ENCODE peak calls at places on chromosomes 2 and 18, in five cellular contexts. One of them, this sample, is unnamed.
A peak's percentile ranks its signal among the peaks of the same experiment; 100 is the strongest.

GRCh38 chr18:48292787-48293409 is 116.3 kb downstream of the ZBTB7C start:
- DNase-seq in cardiac muscle cell: no peak
- DNase-seq in GM23338: no peak
- DNase-seq in thyroid gland: no peak
- DNase-seq in CD8-positive, alpha-beta T cell: no peak
- DNase-seq in this sample: no peak

GRCh38 chr2:74862268-74862964 is 28.5 kb downstream of the HK2 start:
- DNase-seq in cardiac muscle cell: no peak
- DNase-seq in GM23338: no peak
- DNase-seq in thyroid gland: no peak
- DNase-seq in CD8-positive, alpha-beta T cell: no peak
- DNase-seq in this sample: peak; percentile 37

GRCh38 chr2:143890799-143891198 is 629.1 kb downstream of the ZEB2 start:
- DNase-seq in cardiac muscle cell: no peak
- DNase-seq in GM23338: peak; percentile 60
- DNase-seq in thyroid gland: no peak
- DNase-seq in CD8-positive, alpha-beta T cell: no peak
- DNase-seq in this sample: no peak

GRCh38 chr2:133255363-133255762 is 312.9 kb downstream of the NCKAP5 start:
- DNase-seq in cardiac muscle cell: no peak
- DNase-seq in GM23338: no peak
- DNase-seq in thyroid gland: no peak
- DNase-seq in CD8-positive, alpha-beta T cell: no peak
- DNase-seq in this sample: no peak

GRCh38 chr2:65429799-65430514 is 2.4 kb downstream of the SPRED2 start:
- DNase-seq in cardiac muscle cell: no peak
- DNase-seq in GM23338: peak; percentile 39
- DNase-seq in thyroid gland: peak; percentile 64
- DNase-seq in CD8-positive, alpha-beta T cell: no peak
- DNase-seq in this sample: no peak

GRCh38 chr2:147740211-147740927 is 104.5 kb upstream of the ACVR2A start:
- DNase-seq in cardiac muscle cell: no peak
- DNase-seq in GM23338: no peak
- DNase-seq in thyroid gland: no peak
- DNase-seq in CD8-positive, alpha-beta T cell: no peak
- DNase-seq in this sample: no peak

GRCh38 chr2:189394525-189394924 is 46.7 kb upstream of the WDR75 start:
- DNase-seq in cardiac muscle cell: no peak
- DNase-seq in GM23338: no peak
- DNase-seq in thyroid gland: no peak
- DNase-seq in CD8-positive, alpha-beta T cell: no peak
- DNase-seq in this sample: no peak

GRCh38 chr2:127386246-127386645 is 1.5 kb downstream of the MAP3K2 start:
- DNase-seq in cardiac muscle cell: peak; percentile 27
- DNase-seq in GM23338: no peak
- DNase-seq in thyroid gland: no peak
- DNase-seq in CD8-positive, alpha-beta T cell: no peak
- DNase-seq in this sample: no peak

GRCh38 chr2:202043473-202043872 is 9.8 kb downstream of the FZD7 start:
- DNase-seq in cardiac muscle cell: no peak
- DNase-seq in GM23338: no peak
- DNase-seq in thyroid gland: no peak
- DNase-seq in CD8-positive, alpha-beta T cell: no peak
- DNase-seq in this sample: no peak

GRCh38 chr2:172438064-172438421 is 10.7 kb downstream of the ITGA6 start:
- DNase-seq in cardiac muscle cell: no peak
- DNase-seq in GM23338: no peak
- DNase-seq in thyroid gland: no peak
- DNase-seq in CD8-positive, alpha-beta T cell: no peak
- DNase-seq in this sample: no peak

GRCh38 chr2:94947097-94948016 is 76.1 kb downstream of the TEKT4 start:
- DNase-seq in cardiac muscle cell: no peak
- DNase-seq in GM23338: no peak
- DNase-seq in thyroid gland: no peak
- DNase-seq in CD8-positive, alpha-beta T cell: no peak
- DNase-seq in this sample: no peak

GRCh38 chr2:98903064-98903355 is 33.0 kb downstream of the CRACDL start:
- DNase-seq in cardiac muscle cell: no peak
- DNase-seq in GM23338: no peak
- DNase-seq in thyroid gland: no peak
- DNase-seq in CD8-positive, alpha-beta T cell: no peak
- DNase-seq in this sample: no peak

GRCh38 chr2:8371653-8372052 is 310.2 kb upstream of the ID2 start:
- DNase-seq in cardiac muscle cell: no peak
- DNase-seq in GM23338: no peak
- DNase-seq in thyroid gland: no peak
- DNase-seq in CD8-positive, alpha-beta T cell: no peak
- DNase-seq in this sample: no peak

GRCh38 chr2:195706161-195706900 is 49.3 kb downstream of the SLC39A10 start:
- DNase-seq in cardiac muscle cell: peak; percentile 48
- DNase-seq in GM23338: peak; percentile 70
- DNase-seq in thyroid gland: no peak
- DNase-seq in CD8-positive, alpha-beta T cell: no peak
- DNase-seq in this sample: no peak

GRCh38 chr18:49456794-49457193 is 3.7 kb downstream of the DYM start:
- DNase-seq in cardiac muscle cell: peak; percentile 62
- DNase-seq in GM23338: no peak
- DNase-seq in thyroid gland: no peak
- DNase-seq in CD8-positive, alpha-beta T cell: no peak
- DNase-seq in this sample: no peak

DNA sequence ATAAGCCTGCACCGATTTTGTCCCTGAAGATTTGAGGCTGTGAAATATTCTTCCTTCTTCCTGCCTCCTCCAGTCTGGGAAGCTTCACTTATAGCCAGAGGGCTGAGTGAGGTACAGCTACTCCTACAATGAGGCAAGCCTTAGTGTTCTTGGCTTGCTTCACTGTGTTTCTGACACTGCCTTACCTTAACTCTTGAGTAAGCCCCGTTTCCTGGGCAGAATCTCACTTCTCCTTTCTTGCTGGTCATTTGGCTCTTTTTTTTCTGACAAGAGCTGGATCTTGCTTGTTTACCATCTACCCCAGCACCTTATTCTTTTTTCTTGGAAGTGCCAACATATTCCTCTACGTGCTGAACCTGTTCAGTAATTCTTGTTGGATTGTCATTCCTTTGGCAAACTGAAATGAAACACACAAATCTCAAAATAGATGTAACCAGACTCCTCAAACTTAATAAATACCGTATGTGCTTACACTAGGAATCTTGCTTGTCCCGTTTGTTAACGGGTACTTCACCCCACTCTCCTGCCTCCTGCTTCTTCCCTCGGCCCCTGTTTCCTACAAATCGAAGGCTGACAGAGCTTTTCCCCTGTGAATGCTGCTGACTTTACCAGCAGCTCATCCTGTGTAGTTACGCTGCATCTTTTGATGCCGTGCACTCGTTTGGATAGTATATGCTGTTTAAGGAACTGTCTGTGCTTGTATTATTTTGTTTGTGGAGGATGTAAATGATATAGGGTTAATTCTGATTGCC is 132.1 kb downstream of the FMNL2 start:
- DNase-seq in cardiac muscle cell: peak; percentile 67
- DNase-seq in GM23338: no peak
- DNase-seq in thyroid gland: peak; percentile 27
- DNase-seq in CD8-positive, alpha-beta T cell: no peak
- DNase-seq in this sample: no peak
- H3K4me3 ChIP-seq in cardiac muscle cell: no peak overlapping the region
- H3K4me3 ChIP-seq in GM23338: no peak overlapping the region
- H3K4me3 ChIP-seq in thyroid gland: no peak overlapping the region
- H3K4me3 ChIP-seq in CD8-positive, alpha-beta T cell: no peak overlapping the region
- H3K4me3 ChIP-seq in this sample: no peak overlapping the region

DNA sequence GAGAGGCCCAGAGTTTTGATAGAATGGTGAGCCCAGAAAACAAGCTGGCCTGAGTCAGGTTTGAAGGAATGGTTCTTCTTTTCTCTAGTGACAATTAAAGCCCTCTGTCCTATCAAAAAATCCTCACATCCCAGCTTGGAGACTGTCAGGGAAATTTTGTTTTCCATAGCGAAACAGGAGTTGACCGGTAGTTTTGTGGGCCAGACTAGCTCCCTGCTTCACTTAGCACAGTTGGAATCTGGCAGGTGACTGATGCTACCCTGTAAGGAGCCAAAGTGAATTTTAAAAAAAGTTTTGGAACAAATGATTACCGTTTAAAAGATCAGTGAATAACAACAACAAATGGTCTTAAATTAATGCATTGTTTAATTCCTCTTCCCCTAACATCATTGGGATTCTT is 6.7 kb downstream of the NAB1 start:
- DNase-seq in cardiac muscle cell: no peak
- DNase-seq in GM23338: no peak
- DNase-seq in thyroid gland: no peak
- DNase-seq in CD8-positive, alpha-beta T cell: no peak
- DNase-seq in this sample: no peak
- H3K4me1 ChIP-seq in cardiac muscle cell: peaks cover 10% of the 10 kb centered on the region
- H3K4me1 ChIP-seq in GM23338: peaks cover 27% of the 10 kb centered on the region
- H3K4me1 ChIP-seq in thyroid gland: peaks cover 4% of the 10 kb centered on the region
- H3K4me1 ChIP-seq in CD8-positive, alpha-beta T cell: peaks cover 21% of the 10 kb centered on the region
- H3K4me1 ChIP-seq in this sample: peaks cover 11% of the 10 kb centered on the region

GRCh38 chr18:32891797-32892196 is 119.0 kb upstream of the KLHL14 start:
- DNase-seq in cardiac muscle cell: no peak
- DNase-seq in GM23338: no peak
- DNase-seq in thyroid gland: no peak
- DNase-seq in CD8-positive, alpha-beta T cell: no peak
- DNase-seq in this sample: no peak
- TF ChIP-seq CTCF in cardiac muscle cell: no peak
- TF ChIP-seq CTCF in GM23338: no peak
- TF ChIP-seq CTCF in thyroid gland: no peak
- TF ChIP-seq CTCF in CD8-positive, alpha-beta T cell: no peak
- TF ChIP-seq CTCF in this sample: no peak

GRCh38 chr2:222728621-222729020 is 57.2 kb downstream of the MOGAT1 start:
- DNase-seq in cardiac muscle cell: no peak
- DNase-seq in GM23338: no peak
- DNase-seq in thyroid gland: no peak
- DNase-seq in CD8-positive, alpha-beta T cell: no peak
- DNase-seq in this sample: no peak
- H3K4me3 ChIP-seq in cardiac muscle cell: no peak overlapping the region
- H3K4me3 ChIP-seq in GM23338: no peak overlapping the region
- H3K4me3 ChIP-seq in thyroid gland: no peak overlapping the region
- H3K4me3 ChIP-seq in CD8-positive, alpha-beta T cell: no peak overlapping the region
- H3K4me3 ChIP-seq in this sample: no peak overlapping the region

GRCh38 chr2:42934568-42935258 is 142.3 kb upstream of the HAAO start:
- DNase-seq in cardiac muscle cell: no peak
- DNase-seq in GM23338: no peak
- DNase-seq in thyroid gland: peak; percentile 73
- DNase-seq in CD8-positive, alpha-beta T cell: no peak
- DNase-seq in this sample: no peak
- H3K4me1 ChIP-seq in cardiac muscle cell: peaks cover 14% of the 10 kb centered on the region
- H3K4me1 ChIP-seq in GM23338: peaks cover 12% of the 10 kb centered on the region
- H3K4me1 ChIP-seq in thyroid gland: peaks cover 49% of the 10 kb centered on the region
- H3K4me1 ChIP-seq in CD8-positive, alpha-beta T cell: no peaks in the 10 kb centered on the region
- H3K4me1 ChIP-seq in this sample: peaks cover 7% of the 10 kb centered on the region

GRCh38 chr18:75879196-75879595 is 451.7 kb upstream of the SMIM21 start:
- DNase-seq in cardiac muscle cell: no peak
- DNase-seq in GM23338: no peak
- DNase-seq in thyroid gland: no peak
- DNase-seq in CD8-positive, alpha-beta T cell: no peak
- DNase-seq in this sample: no peak
- TF ChIP-seq CTCF in cardiac muscle cell: no peak
- TF ChIP-seq CTCF in GM23338: no peak
- TF ChIP-seq CTCF in thyroid gland: no peak
- TF ChIP-seq CTCF in CD8-positive, alpha-beta T cell: no peak
- TF ChIP-seq CTCF in this sample: no peak

GRCh38 chr18:5543854-5544389 is at the start of gene EPB41L3:
- DNase-seq in cardiac muscle cell: peak; percentile 54
- DNase-seq in GM23338: peak; percentile 54
- DNase-seq in thyroid gland: peak; percentile 14
- DNase-seq in CD8-positive, alpha-beta T cell: no peak
- DNase-seq in this sample: no peak
- H3K4me3 ChIP-seq in cardiac muscle cell: peak within 1 kb of the TSS; percentile 85
- H3K4me3 ChIP-seq in GM23338: peak within 1 kb of the TSS; percentile 76
- H3K4me3 ChIP-seq in thyroid gland: no peak within 1 kb of the TSS
- H3K4me3 ChIP-seq in CD8-positive, alpha-beta T cell: no peak within 1 kb of the TSS
- H3K4me3 ChIP-seq in this sample: no peak within 1 kb of the TSS

GRCh38 chr2:136323212-136323611 is 205.3 kb upstream of the CXCR4 start:
- DNase-seq in cardiac muscle cell: no peak
- DNase-seq in GM23338: no peak
- DNase-seq in thyroid gland: no peak
- DNase-seq in CD8-positive, alpha-beta T cell: no peak
- DNase-seq in this sample: no peak

GRCh38 chr2:136323935-136324334 is 206.0 kb upstream of the CXCR4 start:
- DNase-seq in cardiac muscle cell: no peak
- DNase-seq in GM23338: no peak
- DNase-seq in thyroid gland: no peak
- DNase-seq in CD8-positive, alpha-beta T cell: no peak
- DNase-seq in this sample: no peak

GRCh38 chr2:136327162-136327852 is 209.4 kb upstream of the CXCR4 start:
- DNase-seq in cardiac muscle cell: peak; percentile 6
- DNase-seq in GM23338: no peak
- DNase-seq in thyroid gland: peak; percentile 2
- DNase-seq in CD8-positive, alpha-beta T cell: peak; percentile 67
- DNase-seq in this sample: peak; percentile 19

GRCh38 chr2:136325844-136326291 is 207.9 kb upstream of the CXCR4 start:
- DNase-seq in cardiac muscle cell: no peak
- DNase-seq in GM23338: no peak
- DNase-seq in thyroid gland: no peak
- DNase-seq in CD8-positive, alpha-beta T cell: no peak
- DNase-seq in this sample: no peak

GRCh38 chr2:136324966-136325365 is 207.0 kb upstream of the CXCR4 start:
- DNase-seq in cardiac muscle cell: no peak
- DNase-seq in GM23338: no peak
- DNase-seq in thyroid gland: no peak
- DNase-seq in CD8-positive, alpha-beta T cell: no peak
- DNase-seq in this sample: no peak
- H3K4me1 ChIP-seq in cardiac muscle cell: no peaks in the 10 kb centered on the region
- H3K4me1 ChIP-seq in GM23338: peaks cover 39% of the 10 kb centered on the region
- H3K4me1 ChIP-seq in thyroid gland: no peaks in the 10 kb centered on the region
- H3K4me1 ChIP-seq in CD8-positive, alpha-beta T cell: peaks cover 49% of the 10 kb centered on the region
- H3K4me1 ChIP-seq in this sample: peaks cover 2% of the 10 kb centered on the region